ENCODE peak calls at places on chromosomes 3 and 15, in nine cellular contexts. M is CD4-positive, alpha-beta T cell; L is HCEC 1CT; K is left cardiac atrium; R is ureter; V is HEK293T; C is activated effector memory CD4-positive, alpha-beta T cell treated with anti-CD3 and anti-CD28 coated beads, Interleukin-2, amount 50 U/mL, for 16 hours; I is sigmoid colon; J is cardiac fibroblast. X is an unnamed sample.

GRCh38 chr3:13888576-13888975 is 8.7 kb upstream of the WNT7A start:
- DNase-seq in M (no peak), L (no peak), K (no peak), R (no peak), V (no peak), C (no peak), I (no peak), J (no peak), X (no peak)

GRCh38 chr15:90934949-90935751 is at the start of gene UNC45A:
- DNase-seq in M (peak; percentile 93), L (peak; percentile 83), K (peak; percentile 95), R (peak; percentile 94), V (peak; percentile 98), C (peak; percentile 98), I (peak; percentile 95), J (peak; percentile 82), X (peak; percentile 98)

GRCh38 chr3:111521881-111522280 is 20.1 kb upstream of the CD96 start:
- DNase-seq in M (no peak), L (no peak), K (no peak), R (no peak), V (no peak), C (no peak), I (no peak), J (peak; percentile 67), X (no peak)

GRCh38 chr3:150078983-150079739 is 108.5 kb upstream of the PFN2 start:
- DNase-seq in M (no peak), L (peak; percentile 90), K (no peak), R (peak; percentile 59), V (no peak), C (no peak), I (peak; percentile 74), J (peak; percentile 91), X (no peak)

GRCh38 chr3:172982731-172983364 is 158.2 kb downstream of the SPATA16 start:
- DNase-seq in M (no peak), L (no peak), K (no peak), R (no peak), V (peak; percentile 8), C (no peak), I (no peak), J (peak; percentile 11), X (no peak)

GRCh38 chr3:112035241-112035640 is 705 bp downstream of the TMPRSS7 start:
- DNase-seq in M (no peak), L (no peak), K (no peak), R (no peak), V (no peak), C (no peak), I (no peak), J (no peak), X (no peak)

GRCh38 chr15:99504823-99505551 is 60.8 kb upstream of the MEF2A start:
- DNase-seq in M (no peak), L (peak; percentile 24), K (no peak), R (peak; percentile 38), V (no peak), C (no peak), I (no peak), J (peak; percentile 36), X (no peak)

GRCh38 chr3:153173758-153174516 is 11.9 kb downstream of the RAP2B start:
- DNase-seq in M (no peak), L (peak; percentile 54), K (no peak), R (no peak), V (no peak), C (no peak), I (no peak), J (peak; percentile 57), X (no peak)

GRCh38 chr3:111831840-111832239 is 27.2 kb upstream of the PHLDB2 start:
- DNase-seq in M (no peak), L (no peak), K (no peak), R (no peak), V (no peak), C (no peak), I (no peak), J (no peak), X (no peak)

GRCh38 chr3:152193673-152194267 is 75.0 kb upstream of the MBNL1 start:
- DNase-seq in M (no peak), L (no peak), K (no peak), R (no peak), V (no peak), C (no peak), I (no peak), J (no peak), X (no peak)

GRCh38 chr15:68417051-68417450 is 14.9 kb downstream of the ITGA11 start:
- DNase-seq in M (no peak), L (no peak), K (no peak), R (peak; percentile 12), V (no peak), C (peak; percentile 10), I (no peak), J (no peak), X (peak; percentile 6)

GRCh38 chr15:64938192-64938591 is 26.5 kb downstream of the ANKDD1A start:
- DNase-seq in M (no peak), L (no peak), K (no peak), R (no peak), V (no peak), C (no peak), I (no peak), J (peak; percentile 35), X (no peak)

GRCh38 chr15:85771276-85771675 is 23.4 kb downstream of the KLHL25 start:
- DNase-seq in M (no peak), L (no peak), K (no peak), R (no peak), V (no peak), C (no peak), I (no peak), J (no peak), X (no peak)

GRCh38 chr15:98737721-98738120 is 89.4 kb downstream of the IGF1R start:
- DNase-seq in M (no peak), L (no peak), K (no peak), R (no peak), V (no peak), C (no peak), I (no peak), J (no peak), X (no peak)

GRCh38 chr3:106276755-106277612 is 408.2 kb upstream of the CBLB start:
- DNase-seq in M (no peak), L (no peak), K (no peak), R (no peak), V (no peak), C (no peak), I (no peak), J (no peak), X (no peak)

X was measured in colonic mucosa.